ENCODE peak calls at places on chromosomes 1 and 21, in six cellular contexts. D is nephron progenitor cell; N is CD4-positive, alpha-beta T cell; Y is Peyer's patch; A is lower lobe of right lung; T is K562. F is an unnamed sample.

GRCh38 chr1:27496604-27497155 is 6.7 kb upstream of the WASF2 start:
- DNase-seq in D (peak; percentile 59), N (no peak), A (no peak), T (no peak), Y (peak; percentile 40), F (peak; percentile 26)

GRCh38 chr1:15963968-15964648 is 11.8 kb downstream of the ZBTB17 start:
- DNase-seq in Y (no peak), A (no peak), N (no peak), T (no peak), D (no peak), F (no peak)

GRCh38 chr1:40966411-40966810 is 13.1 kb upstream of the CTPS1 start:
- DNase-seq in D (no peak), T (no peak), A (no peak), Y (no peak), N (no peak), F (no peak)

GRCh38 chr21:30818837-30819236 is 5.8 kb upstream of the KRTAP8-1 start:
- DNase-seq in D (no peak), T (no peak), A (no peak), N (no peak), Y (no peak), F (no peak)

GRCh38 chr1:184299796-184300195 is 87.0 kb upstream of the C1orf21 start:
- DNase-seq in A (no peak), N (no peak), D (no peak), T (no peak), Y (no peak), F (no peak)

GRCh38 chr1:2392071-2392442 is 416 bp downstream of the RER1 start:
- DNase-seq in T (peak; percentile 84), Y (no peak), D (peak; percentile 34), A (no peak), N (no peak), F (no peak)

GRCh38 chr1:90000934-90001676 is 6.2 kb downstream of the ZNF326 start:
- DNase-seq in D (no peak), N (no peak), T (peak; percentile 23), A (no peak), Y (no peak), F (no peak)

GRCh38 chr1:174568551-174568950 is 120.8 kb downstream of the GPR52 start:
- DNase-seq in N (no peak), A (no peak), D (no peak), T (no peak), Y (no peak), F (no peak)

GRCh38 chr1:242129103-242129502 is 130.2 kb upstream of the MAP1LC3C start:
- DNase-seq in Y (no peak), T (no peak), D (no peak), N (no peak), A (no peak), F (no peak)

DNA sequence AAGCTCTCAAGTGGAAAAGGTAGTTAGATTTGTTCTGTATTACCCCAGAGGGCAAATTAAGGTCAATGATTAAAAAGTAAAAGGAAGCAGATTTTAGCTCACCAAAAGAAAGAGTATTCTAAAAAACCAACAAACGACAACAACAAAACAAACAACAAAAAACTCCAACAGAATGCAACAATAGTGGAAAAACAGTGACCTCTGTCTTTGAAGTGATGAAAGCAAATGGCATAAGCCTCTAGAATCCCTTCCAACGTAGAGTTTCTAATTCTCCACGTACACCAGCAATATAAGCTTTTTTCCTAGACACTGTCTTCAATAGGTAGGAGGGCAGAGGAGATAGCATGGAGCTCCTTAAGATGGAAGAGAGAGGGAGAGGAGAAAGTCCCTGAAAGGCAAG is 359.1 kb downstream of the TTLL7 start:
- DNase-seq in N (no peak), T (no peak), A (no peak), D (no peak), Y (no peak), F (no peak)
- TF ChIP-seq CTCF in N (no peak), T (no peak), A (no peak), D (no peak), Y (no peak), F (no peak)

GRCh38 chr1:109687641-109688499 is at the start of gene GSTM1:
- DNase-seq in Y (peak; percentile 92), T (no peak), D (peak; percentile 69), N (peak; percentile 73), A (no peak), F (no peak)
- TF ChIP-seq CTCF in Y (no peak), T (no peak), D (no peak), N (peak; percentile 63), A (no peak), F (no peak)

DNA sequence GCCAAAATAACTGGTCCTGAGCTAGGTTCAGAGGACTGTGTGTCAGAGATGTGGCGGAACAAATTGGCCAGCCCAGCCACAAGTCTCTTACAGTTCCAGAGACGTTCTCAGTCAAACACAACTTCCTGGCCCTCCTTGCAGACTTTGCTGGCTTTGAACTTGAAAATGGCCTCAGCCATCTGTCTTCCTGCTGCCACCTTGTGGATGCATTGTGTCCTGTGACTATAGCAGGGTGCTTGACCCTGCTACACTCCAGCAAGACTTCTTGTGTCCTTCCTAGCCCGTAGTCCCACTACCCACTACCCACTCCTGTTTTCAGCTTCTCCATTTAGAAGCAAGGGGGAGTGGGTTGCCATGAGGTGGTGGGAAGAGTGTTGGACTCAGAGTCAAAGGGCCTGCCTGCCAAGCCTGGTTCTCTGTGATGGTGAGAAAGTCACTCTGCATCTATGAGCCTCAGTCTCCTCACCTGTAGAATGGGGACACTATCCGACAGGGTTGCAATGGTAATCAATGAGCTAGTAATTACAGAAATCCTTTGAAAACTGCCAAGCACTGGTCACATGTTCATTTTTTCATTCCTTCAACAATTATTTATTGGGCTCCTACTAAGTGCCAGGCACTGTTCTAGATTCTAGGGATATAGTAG is 109.9 kb downstream of the IGSF21 start:
- DNase-seq in D (peak; percentile 27), N (no peak), A (no peak), Y (peak; percentile 48), T (peak; percentile 58), F (no peak)
- TF ChIP-seq CTCF in D (peak; percentile 37), N (no peak), A (peak; percentile 28), Y (no peak), T (peak; percentile 61), F (no peak)

DNA sequence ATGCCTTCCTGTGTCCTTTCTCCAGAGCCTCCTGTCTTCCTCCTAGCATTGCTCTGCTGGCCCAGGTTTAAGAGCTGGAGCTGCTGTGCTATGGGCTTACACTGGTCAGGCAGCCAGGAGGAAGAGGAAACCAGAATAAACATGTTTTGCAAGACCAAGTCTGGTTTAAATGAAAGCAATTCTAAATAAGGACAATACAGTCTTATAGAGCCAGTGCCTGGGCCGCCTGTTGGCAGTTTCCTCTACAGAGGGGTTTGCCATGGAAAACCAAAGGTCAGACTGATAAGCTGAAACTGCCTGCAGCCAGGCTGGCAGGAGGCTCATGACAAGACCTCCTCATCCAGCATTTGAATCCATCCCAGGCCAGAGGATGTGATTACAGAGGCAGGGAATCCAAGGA is 92.9 kb upstream of the FGGY start:
- DNase-seq in Y (no peak), N (no peak), A (peak; percentile 54), D (no peak), T (no peak), F (peak; percentile 3)
- TF ChIP-seq CTCF in Y (no peak), N (no peak), A (no peak), D (no peak), T (no peak), F (no peak)

DNA sequence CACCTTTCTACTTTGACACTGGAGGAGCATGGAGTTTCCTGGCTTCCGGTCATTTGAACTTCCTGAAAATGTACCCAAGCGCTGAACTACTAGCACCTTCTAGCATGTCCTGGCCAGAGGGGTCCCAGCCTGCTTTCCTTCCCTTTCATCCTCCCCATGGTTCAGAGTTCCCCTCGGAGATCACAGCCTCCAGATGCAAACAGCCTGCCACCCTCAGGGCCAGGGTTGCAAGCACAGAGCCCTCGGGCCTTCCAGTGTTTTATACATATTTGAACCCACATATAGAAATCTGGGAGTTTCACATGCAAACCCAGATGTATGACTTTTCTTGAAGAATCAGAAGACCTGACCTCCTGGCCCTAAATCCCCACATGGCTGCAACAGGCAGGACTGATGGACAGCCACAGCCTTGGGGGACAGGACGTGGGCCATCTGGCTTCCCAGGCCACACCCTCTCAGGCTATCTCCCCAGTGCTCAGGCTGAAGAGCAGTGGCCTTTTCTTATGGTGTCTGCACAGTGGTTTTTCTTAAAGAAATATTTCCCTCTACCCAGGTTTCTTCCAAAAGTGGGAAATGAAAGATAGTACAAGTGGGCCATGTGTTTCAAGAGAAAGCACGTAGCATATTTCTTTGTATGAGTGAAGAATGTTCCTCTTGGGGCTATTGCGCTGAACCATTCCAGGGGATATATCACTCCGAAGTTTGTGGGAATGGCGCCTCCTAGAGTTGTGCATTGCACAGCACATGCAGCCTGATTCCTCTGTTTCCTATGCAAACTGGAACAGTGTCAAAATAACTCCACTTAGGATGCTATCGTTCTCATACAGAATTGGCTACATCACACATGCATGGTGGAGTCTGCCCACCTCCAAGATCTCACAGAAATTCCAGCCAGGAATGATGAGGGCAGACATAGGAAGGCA is 232.0 kb upstream of the VAMP3 start:
- DNase-seq in N (no peak), Y (no peak), A (peak; percentile 10), T (no peak), D (no peak), F (no peak)
- TF ChIP-seq CTCF in N (no peak), Y (no peak), A (no peak), T (no peak), D (no peak), F (no peak)

DNA sequence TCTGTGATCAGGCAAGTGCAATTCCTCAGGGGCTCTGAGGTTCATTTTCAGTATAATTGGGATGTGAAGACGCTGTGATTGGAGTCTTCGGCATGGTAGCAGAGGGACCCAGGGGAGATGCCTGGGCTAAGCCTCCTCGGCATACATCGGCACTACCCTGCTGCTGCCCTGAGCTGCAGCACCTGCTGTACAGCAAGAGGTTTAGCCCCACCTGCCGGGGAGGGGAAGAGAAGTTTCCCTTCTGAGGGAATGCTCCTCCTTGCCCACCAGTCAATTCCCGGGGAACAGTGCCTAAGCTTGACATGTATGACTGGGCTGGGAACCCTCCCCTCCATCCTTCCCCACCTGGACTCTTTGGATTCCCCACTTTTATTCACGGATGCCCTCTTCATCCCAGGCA is 24.9 kb downstream of the CNIH3 start:
- DNase-seq in T (no peak), D (no peak), Y (no peak), A (no peak), N (no peak), F (no peak)
- TF ChIP-seq CTCF in T (peak; percentile 55), D (no peak), Y (no peak), A (no peak), N (no peak), F (no peak)

GRCh38 chr1:223156343-223156742 is 13.3 kb upstream of the TLR5 start:
- DNase-seq in Y (no peak), T (no peak), D (no peak), N (no peak), A (no peak), F (no peak)

GRCh38 chr1:223161321-223161720 is 18.3 kb upstream of the TLR5 start:
- DNase-seq in Y (no peak), A (no peak), N (no peak), T (no peak), D (no peak), F (no peak)
- TF ChIP-seq CTCF in Y (no peak), A (no peak), N (peak; percentile 12), T (peak; percentile 18), D (no peak), F (no peak)

DNA sequence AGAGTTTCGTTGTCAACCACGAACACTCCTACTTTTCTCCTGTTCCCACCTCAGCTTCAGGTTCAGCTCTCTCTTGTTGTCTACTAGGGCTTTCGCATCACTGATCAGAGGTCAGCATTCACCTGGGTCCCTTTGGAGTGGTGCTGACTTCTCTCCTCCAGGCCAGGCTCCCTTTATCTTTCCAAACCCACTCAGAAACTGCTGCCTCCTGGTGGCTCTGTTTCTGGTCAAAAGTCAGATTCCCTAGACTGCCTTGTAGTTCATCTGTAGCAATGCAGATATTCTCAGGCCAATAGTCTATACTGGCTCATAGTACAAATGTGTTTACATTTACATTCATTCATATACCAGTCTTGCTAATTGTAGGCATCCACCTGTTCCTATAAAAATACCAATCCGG is 6.4 kb upstream of the ERI3 start:
- DNase-seq in T (peak; percentile 28), D (no peak), N (no peak), A (no peak), Y (no peak), F (no peak)
- TF ChIP-seq CTCF in T (peak; percentile 38), D (no peak), N (no peak), A (no peak), Y (no peak), F (no peak)